ENCODE peak calls at places on chromosome 16, in six cellular contexts. L is HCT116, D is SK-N-SH, T is HepG2, A is H1, H is GM12878. Q is an unnamed sample.

GRCh38 chr16:21116148-21116693 is 34.4 kb downstream of the DNAH3 start:
- DNase-seq in T (peak), D (no peak), A (no peak), L (no peak), H (no peak), Q (no peak)

GRCh38 chr16:48367443-48368049 is 17.7 kb downstream of the SIAH1 start:
- DNase-seq in D (no peak), A (no peak), T (no peak), L (no peak), H (no peak), Q (no peak)

GRCh38 chr16:12462690-12463646 is 340.7 kb downstream of the CPPED1 start:
- DNase-seq in D (no peak), L (no peak), T (no peak), A (no peak), H (no peak), Q (no peak)

GRCh38 chr16:74721716-74722115 is 21.1 kb upstream of the MLKL start:
- DNase-seq in A (no peak), H (no peak), T (no peak), D (no peak), L (no peak), Q (no peak)

GRCh38 chr16:70577256-70577698 is 53.7 kb downstream of the SF3B3 start:
- DNase-seq in A (peak), H (no peak), D (no peak), L (peak), T (no peak), Q (no peak)

GRCh38 chr16:11871193-11871592 is 19.9 kb upstream of the RSL1D1 start:
- DNase-seq in H (no peak), D (no peak), T (peak), L (no peak), A (no peak), Q (peak)

GRCh38 chr16:20774703-20775362 is 11.0 kb downstream of the ACSM3 start:
- DNase-seq in T (peak), H (peak), L (peak), A (peak), D (peak), Q (peak)

GRCh38 chr16:25143898-25144297 is 32.4 kb downstream of the LCMT1 start:
- DNase-seq in T (no peak), D (no peak), L (no peak), H (no peak), A (no peak), Q (peak)

GRCh38 chr16:684067-684794 is at the start of gene JMJD8:
- DNase-seq in L (peak), T (no peak), H (no peak), D (peak), A (peak), Q (peak)

GRCh38 chr16:23290189-23291062 is 11.7 kb upstream of the SCNN1B start:
- DNase-seq in L (no peak), A (no peak), T (no peak), H (no peak), D (no peak), Q (no peak)

GRCh38 chr16:16158741-16159374 is 64.4 kb downstream of the ABCC6 start:
- DNase-seq in H (no peak), D (no peak), A (no peak), T (no peak), L (no peak), Q (no peak)

GRCh38 chr16:75318737-75319136 is 67.3 kb upstream of the BCAR1 start:
- DNase-seq in L (no peak), H (no peak), T (no peak), D (no peak), A (no peak), Q (no peak)

GRCh38 chr16:50575743-50576142 is 27.5 kb downstream of the NKD1 start:
- DNase-seq in T (no peak), A (no peak), D (no peak), H (no peak), L (no peak), Q (no peak)

GRCh38 chr16:88857728-88858339 is 907 bp downstream of the TRAPPC2L start:
- DNase-seq in H (no peak), L (peak), A (peak), T (peak), D (peak), Q (peak)

GRCh38 chr16:77213542-77214108 is 14.4 kb downstream of the SYCE1L start:
- DNase-seq in H (no peak), T (peak), D (no peak), A (no peak), L (peak), Q (no peak)

GRCh38 chr16:80116711-80117110 is 424.1 kb upstream of the DYNLRB2 start:
- DNase-seq in T (no peak), D (no peak), A (no peak), H (no peak), L (no peak), Q (no peak)

GRCh38 chr16:80117731-80118130 is 423.1 kb upstream of the DYNLRB2 start:
- DNase-seq in T (no peak), H (no peak), A (no peak), L (no peak), D (no peak), Q (no peak)

GRCh38 chr16:80113876-80114574 is 426.8 kb upstream of the DYNLRB2 start:
- DNase-seq in A (no peak), H (no peak), D (no peak), L (no peak), T (no peak), Q (no peak)

DNA sequence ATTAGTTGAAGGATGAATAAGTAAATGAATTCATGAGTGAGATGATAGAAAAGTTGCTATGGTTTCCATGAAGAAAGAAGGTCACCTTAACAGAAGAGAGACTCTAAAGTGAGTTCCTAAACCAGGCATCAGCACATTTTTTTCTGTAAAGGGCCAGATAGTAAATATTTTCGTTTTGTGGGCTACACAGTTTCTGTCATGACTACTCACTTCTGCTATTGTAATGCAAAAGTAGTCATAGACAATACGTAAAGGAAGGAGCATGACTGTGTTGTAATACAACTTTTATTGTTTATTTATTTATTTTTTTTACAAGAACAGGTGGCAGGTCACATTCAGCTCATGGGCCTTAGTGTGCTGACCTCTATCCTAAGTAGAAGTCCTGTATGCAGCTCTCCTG is 426.1 kb upstream of the DYNLRB2 start:
- DNase-seq in T (no peak), L (no peak), H (no peak), A (no peak), D (no peak), Q (no peak)
- TF ChIP-seq JUND in T (no peak), L (no peak), H (no peak), A (no peak), D (no peak), Q (no peak)

GRCh38 chr16:81592353-81592866 is 147.8 kb downstream of the CMIP start:
- DNase-seq in A (no peak), L (no peak), H (no peak), T (peak), D (no peak), Q (no peak)

GRCh38 chr16:81591538-81591870 is 146.9 kb downstream of the CMIP start:
- DNase-seq in D (no peak), H (no peak), L (no peak), T (no peak), A (no peak), Q (no peak)

GRCh38 chr16:81589975-81590650 is 145.5 kb downstream of the CMIP start:
- DNase-seq in D (no peak), A (no peak), H (no peak), T (no peak), L (no peak), Q (no peak)

GRCh38 chr16:81588326-81589081 is 143.9 kb downstream of the CMIP start:
- DNase-seq in A (no peak), D (no peak), H (no peak), T (no peak), L (no peak), Q (no peak)

DNA sequence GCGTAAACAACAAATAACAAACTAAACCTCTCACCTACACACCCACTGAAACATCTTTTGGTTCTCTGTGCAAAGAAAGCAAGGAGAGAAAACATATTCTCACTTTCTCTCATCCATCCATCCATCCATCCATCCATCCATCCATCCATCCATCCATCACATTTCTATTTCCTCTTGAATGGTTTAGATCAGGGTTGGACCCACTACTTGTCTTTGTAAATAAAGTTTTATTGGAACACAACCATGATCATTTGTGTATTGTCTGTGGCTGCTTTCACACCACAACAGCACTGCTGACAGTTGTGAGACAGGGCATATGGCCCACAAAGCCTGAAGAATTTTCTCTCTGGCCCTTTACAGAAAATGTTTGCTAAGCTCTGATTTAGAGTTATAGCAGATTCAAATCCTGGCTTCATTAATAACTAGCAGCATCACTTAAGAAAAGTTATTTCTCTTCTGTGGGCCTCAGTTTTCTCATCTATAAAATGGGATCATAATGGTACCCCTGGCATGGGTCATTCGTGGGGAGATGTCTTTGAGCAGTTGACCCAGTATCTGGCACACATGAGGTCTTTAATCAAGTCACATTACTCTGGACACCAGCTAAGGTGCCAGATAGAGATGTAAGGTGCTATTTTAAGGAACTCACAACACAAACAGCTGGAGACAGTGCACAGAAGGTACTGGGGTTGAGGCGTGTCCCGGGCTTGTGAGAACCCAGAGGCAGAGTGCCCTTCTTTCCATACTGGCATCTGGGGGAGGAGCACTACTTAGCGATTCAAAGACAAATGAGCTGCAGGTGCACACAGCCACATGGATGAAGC is 146.3 kb downstream of the CMIP start:
- DNase-seq in A (no peak), D (no peak), T (no peak), H (no peak), L (no peak), Q (no peak)
- TF ChIP-seq JUND in A (no peak), D (no peak), T (no peak), H (no peak), L (no peak), Q (no peak)

GRCh38 chr16:83807710-83808572 is at the start of gene HSBP1:
- DNase-seq in A (peak), T (peak), L (peak), H (peak), D (peak), Q (peak)
- TF ChIP-seq JUND in A (no peak), T (peak), L (no peak), H (no peak), D (no peak), Q (no peak)

DNA sequence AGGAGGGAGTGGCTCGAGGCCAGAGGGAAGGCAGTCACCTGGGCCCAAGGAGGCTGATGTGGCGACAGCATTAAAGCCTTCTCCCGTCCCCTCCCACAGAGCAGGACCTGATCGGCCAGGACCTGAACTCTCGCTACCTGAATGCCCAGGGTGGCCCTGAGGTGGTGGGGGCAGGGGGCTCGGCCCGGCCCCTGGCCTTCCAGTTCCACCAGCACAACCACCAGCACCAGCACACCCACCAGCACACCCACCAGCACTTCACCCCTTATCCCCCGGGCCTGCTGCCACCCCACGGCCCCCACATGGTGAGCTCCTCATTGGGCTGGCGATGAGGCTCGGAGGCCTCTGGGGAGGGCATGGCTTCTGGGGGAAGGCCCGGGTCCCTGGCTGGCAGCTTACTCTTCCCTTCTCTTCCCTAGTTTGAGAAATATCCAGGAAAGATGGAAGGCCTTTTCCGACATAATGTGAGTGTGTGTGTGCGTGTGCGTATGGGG is 6.4 kb downstream of the FBRS start:
- DNase-seq in D (no peak), H (no peak), T (no peak), L (no peak), A (no peak), Q (no peak)
- TF ChIP-seq JUND in D (no peak), H (no peak), T (no peak), L (no peak), A (no peak), Q (no peak)

GRCh38 chr16:86040496-86040895 is 141.5 kb downstream of the IRF8 start:
- DNase-seq in L (no peak), T (no peak), H (no peak), A (no peak), D (no peak), Q (no peak)
- TF ChIP-seq JUND in L (no peak), T (no peak), H (no peak), A (no peak), D (no peak), Q (no peak)

DNA sequence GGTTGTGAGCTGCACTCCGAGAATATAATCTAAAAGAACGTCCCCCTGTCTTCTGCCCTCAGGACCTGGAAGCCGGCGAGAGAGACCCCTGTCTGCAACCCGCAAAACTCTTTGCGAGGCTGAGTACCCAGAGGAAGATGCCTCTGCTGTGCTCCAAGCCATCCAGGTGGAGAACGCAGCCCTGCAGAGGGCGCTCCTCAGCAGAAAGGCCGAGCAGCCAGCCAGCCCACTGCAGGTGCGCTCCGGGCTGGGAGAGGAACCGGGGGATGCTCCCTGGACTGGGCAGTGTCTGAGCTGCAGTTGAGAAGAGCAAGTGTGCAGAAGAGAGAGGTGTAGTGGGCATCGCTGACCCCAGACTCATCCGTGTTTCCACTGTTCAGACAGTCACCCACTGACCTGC is 148.3 kb downstream of the KATNIP start:
- DNase-seq in D (no peak), L (no peak), T (no peak), H (no peak), A (peak), Q (no peak)
- TF ChIP-seq JUND in D (no peak), L (no peak), T (no peak), H (no peak), A (no peak), Q (no peak)

GRCh38 chr16:57112403-57113041 is 20.1 kb downstream of the CPNE2 start:
- DNase-seq in L (no peak), D (no peak), H (no peak), T (no peak), A (no peak), Q (no peak)
- TF ChIP-seq JUND in L (no peak), D (no peak), H (no peak), T (no peak), A (no peak), Q (no peak)

Q was measured in T47D.